ENCODE peak calls at places on chromosomes 1 and 21, in nine cellular contexts. B, F, U, K, X, E, I, D and O are unnamed samples.

GRCh38 chr1:109371271-109371739 is 26.4 kb downstream of the SORT1 start:
- DNase-seq in B (peak; percentile 76), F (peak; percentile 77), U (no peak), K (no peak), X (no peak), E (peak; percentile 73), I (no peak), D (no peak), O (no peak)

GRCh38 chr21:31911138-31911907 is 38.5 kb downstream of the HUNK start:
- DNase-seq in B (no peak), F (no peak), U (no peak), K (no peak), X (no peak), E (peak; percentile 94), I (no peak), D (no peak), O (no peak)

GRCh38 chr1:180210008-180210555 is 20.0 kb upstream of the LHX4 start:
- DNase-seq in B (no peak), F (no peak), U (no peak), K (no peak), X (no peak), E (no peak), I (no peak), D (no peak), O (no peak)

GRCh38 chr1:231021540-231022031 is 18.5 kb downstream of the FAM89A start:
- DNase-seq in B (no peak), F (no peak), U (no peak), K (no peak), X (no peak), E (no peak), I (no peak), D (no peak), O (no peak)

GRCh38 chr1:22863766-22864165 is 108.9 kb downstream of the LACTBL1 start:
- DNase-seq in B (no peak), F (no peak), U (no peak), K (no peak), X (no peak), E (no peak), I (no peak), D (no peak), O (no peak)

GRCh38 chr1:203078478-203078877 is 7.3 kb downstream of the MYOG start:
- DNase-seq in B (no peak), F (no peak), U (no peak), K (no peak), X (no peak), E (no peak), I (no peak), D (no peak), O (no peak)

GRCh38 chr1:8194481-8195227 is 123.3 kb upstream of the SLC45A1 start:
- DNase-seq in B (no peak), F (peak; percentile 28), U (no peak), K (no peak), X (no peak), E (peak; percentile 21), I (no peak), D (no peak), O (no peak)

GRCh38 chr21:42474982-42475381 is 21.0 kb downstream of the RSPH1 start:
- DNase-seq in B (no peak), F (no peak), U (no peak), K (no peak), X (no peak), E (no peak), I (no peak), D (no peak), O (no peak)

GRCh38 chr1:3031401-3032221 is 10.3 kb downstream of the ACTRT2 start:
- DNase-seq in B (no peak), F (no peak), U (no peak), K (no peak), X (no peak), E (no peak), I (no peak), D (no peak), O (no peak)

GRCh38 chr1:55848906-55849305 is 633.7 kb upstream of the USP24 start:
- DNase-seq in B (peak; percentile 54), F (peak; percentile 66), U (no peak), K (no peak), X (no peak), E (peak; percentile 61), I (no peak), D (no peak), O (no peak)